ENCODE peak calls at places on chromosomes 5 and 9, in ten cellular contexts. One of them, this sample, is unnamed.
A peak's percentile ranks its signal among the peaks of the same experiment; 100 is the strongest.

GRCh38 chr9:136589766-136590740 is 44.2 kb upstream of the NOTCH1 start:
- DNase-seq in fibroblast of lung: no peak
- DNase-seq in sigmoid colon: no peak
- DNase-seq in mucosa of descending colon: no peak
- DNase-seq in dorsolateral prefrontal cortex: no peak
- DNase-seq in MM.1S: no peak
- DNase-seq in HFF-Myc: no peak
- DNase-seq in PC-3: no peak
- DNase-seq in cardiac muscle cell: no peak
- DNase-seq in colonic mucosa: no peak
- DNase-seq in this sample: no peak

GRCh38 chr5:181192337-181193046 is 12.5 kb downstream of the TRIM7 start:
- DNase-seq in fibroblast of lung: no peak
- DNase-seq in sigmoid colon: no peak
- DNase-seq in mucosa of descending colon: peak; percentile 58
- DNase-seq in dorsolateral prefrontal cortex: no peak
- DNase-seq in MM.1S: no peak
- DNase-seq in HFF-Myc: no peak
- DNase-seq in PC-3: peak; percentile 62
- DNase-seq in cardiac muscle cell: no peak
- DNase-seq in colonic mucosa: no peak
- DNase-seq in this sample: peak; percentile 42

GRCh38 chr9:114472765-114473446 is 32.4 kb downstream of the WHRN start:
- DNase-seq in fibroblast of lung: peak; percentile 10
- DNase-seq in sigmoid colon: no peak
- DNase-seq in mucosa of descending colon: no peak
- DNase-seq in dorsolateral prefrontal cortex: no peak
- DNase-seq in MM.1S: no peak
- DNase-seq in HFF-Myc: peak; percentile 6
- DNase-seq in PC-3: no peak
- DNase-seq in cardiac muscle cell: no peak
- DNase-seq in colonic mucosa: no peak
- DNase-seq in this sample: no peak

GRCh38 chr9:15104826-15105420 is 194.7 kb upstream of the FREM1 start:
- DNase-seq in fibroblast of lung: peak; percentile 23
- DNase-seq in sigmoid colon: no peak
- DNase-seq in mucosa of descending colon: no peak
- DNase-seq in dorsolateral prefrontal cortex: no peak
- DNase-seq in MM.1S: no peak
- DNase-seq in HFF-Myc: no peak
- DNase-seq in PC-3: peak; percentile 56
- DNase-seq in cardiac muscle cell: peak; percentile 66
- DNase-seq in colonic mucosa: peak; percentile 33
- DNase-seq in this sample: peak; percentile 29

GRCh38 chr5:98713027-98713426 is 60.4 kb upstream of the RGMB start:
- DNase-seq in fibroblast of lung: peak; percentile 73
- DNase-seq in sigmoid colon: no peak
- DNase-seq in mucosa of descending colon: no peak
- DNase-seq in dorsolateral prefrontal cortex: no peak
- DNase-seq in MM.1S: no peak
- DNase-seq in HFF-Myc: no peak
- DNase-seq in PC-3: no peak
- DNase-seq in cardiac muscle cell: no peak
- DNase-seq in colonic mucosa: no peak
- DNase-seq in this sample: peak; percentile 69

GRCh38 chr5:139063664-139064054 is 134.5 kb downstream of the SIL1 start:
- DNase-seq in fibroblast of lung: no peak
- DNase-seq in sigmoid colon: no peak
- DNase-seq in mucosa of descending colon: no peak
- DNase-seq in dorsolateral prefrontal cortex: no peak
- DNase-seq in MM.1S: no peak
- DNase-seq in HFF-Myc: no peak
- DNase-seq in PC-3: no peak
- DNase-seq in cardiac muscle cell: no peak
- DNase-seq in colonic mucosa: no peak
- DNase-seq in this sample: no peak

GRCh38 chr9:133514475-133515239 is 10.1 kb downstream of the MYMK start:
- DNase-seq in fibroblast of lung: no peak
- DNase-seq in sigmoid colon: no peak
- DNase-seq in mucosa of descending colon: no peak
- DNase-seq in dorsolateral prefrontal cortex: peak; percentile 62
- DNase-seq in MM.1S: no peak
- DNase-seq in HFF-Myc: no peak
- DNase-seq in PC-3: no peak
- DNase-seq in cardiac muscle cell: no peak
- DNase-seq in colonic mucosa: no peak
- DNase-seq in this sample: no peak

GRCh38 chr5:60519372-60519771 is 180.6 kb downstream of the DEPDC1B start:
- DNase-seq in fibroblast of lung: no peak
- DNase-seq in sigmoid colon: no peak
- DNase-seq in mucosa of descending colon: no peak
- DNase-seq in dorsolateral prefrontal cortex: no peak
- DNase-seq in MM.1S: no peak
- DNase-seq in HFF-Myc: no peak
- DNase-seq in PC-3: no peak
- DNase-seq in cardiac muscle cell: no peak
- DNase-seq in colonic mucosa: no peak
- DNase-seq in this sample: no peak

GRCh38 chr5:53090229-53090628 is 19.3 kb downstream of the MOCS2 start:
- DNase-seq in fibroblast of lung: no peak
- DNase-seq in sigmoid colon: no peak
- DNase-seq in mucosa of descending colon: no peak
- DNase-seq in dorsolateral prefrontal cortex: no peak
- DNase-seq in MM.1S: no peak
- DNase-seq in HFF-Myc: no peak
- DNase-seq in PC-3: no peak
- DNase-seq in cardiac muscle cell: no peak
- DNase-seq in colonic mucosa: no peak
- DNase-seq in this sample: no peak

GRCh38 chr5:125058185-125058826 is 311.9 kb upstream of the ZNF608 start:
- DNase-seq in fibroblast of lung: no peak
- DNase-seq in sigmoid colon: no peak
- DNase-seq in mucosa of descending colon: no peak
- DNase-seq in dorsolateral prefrontal cortex: no peak
- DNase-seq in MM.1S: no peak
- DNase-seq in HFF-Myc: no peak
- DNase-seq in PC-3: no peak
- DNase-seq in cardiac muscle cell: no peak
- DNase-seq in colonic mucosa: no peak
- DNase-seq in this sample: peak; percentile 22

GRCh38 chr9:109986423-109987055 is 206.5 kb downstream of the PALM2AKAP2 start:
- DNase-seq in fibroblast of lung: peak; percentile 99
- DNase-seq in sigmoid colon: no peak
- DNase-seq in mucosa of descending colon: no peak
- DNase-seq in dorsolateral prefrontal cortex: no peak
- DNase-seq in MM.1S: no peak
- DNase-seq in HFF-Myc: peak; percentile 35
- DNase-seq in PC-3: peak; percentile 69
- DNase-seq in cardiac muscle cell: no peak
- DNase-seq in colonic mucosa: no peak
- DNase-seq in this sample: peak; percentile 98

GRCh38 chr9:15244001-15244441 is 63.0 kb downstream of the TTC39B start:
- DNase-seq in fibroblast of lung: peak; percentile 63
- DNase-seq in sigmoid colon: no peak
- DNase-seq in mucosa of descending colon: no peak
- DNase-seq in dorsolateral prefrontal cortex: no peak
- DNase-seq in MM.1S: no peak
- DNase-seq in HFF-Myc: no peak
- DNase-seq in PC-3: no peak
- DNase-seq in cardiac muscle cell: no peak
- DNase-seq in colonic mucosa: no peak
- DNase-seq in this sample: peak; percentile 60

GRCh38 chr5:147780924-147781530 is 1.5 kb downstream of the JAKMIP2 start:
- DNase-seq in fibroblast of lung: no peak
- DNase-seq in sigmoid colon: no peak
- DNase-seq in mucosa of descending colon: no peak
- DNase-seq in dorsolateral prefrontal cortex: no peak
- DNase-seq in MM.1S: no peak
- DNase-seq in HFF-Myc: no peak
- DNase-seq in PC-3: no peak
- DNase-seq in cardiac muscle cell: no peak
- DNase-seq in colonic mucosa: no peak
- DNase-seq in this sample: no peak

GRCh38 chr9:34665381-34666250 is 3.2 kb upstream of the CCL27 start:
- DNase-seq in fibroblast of lung: peak; percentile 91
- DNase-seq in sigmoid colon: peak; percentile 99
- DNase-seq in mucosa of descending colon: peak; percentile 95
- DNase-seq in dorsolateral prefrontal cortex: peak; percentile 95
- DNase-seq in MM.1S: peak; percentile 93
- DNase-seq in HFF-Myc: peak; percentile 73
- DNase-seq in PC-3: peak; percentile 81
- DNase-seq in cardiac muscle cell: peak; percentile 97
- DNase-seq in colonic mucosa: peak; percentile 98
- DNase-seq in this sample: peak; percentile 93

DNA sequence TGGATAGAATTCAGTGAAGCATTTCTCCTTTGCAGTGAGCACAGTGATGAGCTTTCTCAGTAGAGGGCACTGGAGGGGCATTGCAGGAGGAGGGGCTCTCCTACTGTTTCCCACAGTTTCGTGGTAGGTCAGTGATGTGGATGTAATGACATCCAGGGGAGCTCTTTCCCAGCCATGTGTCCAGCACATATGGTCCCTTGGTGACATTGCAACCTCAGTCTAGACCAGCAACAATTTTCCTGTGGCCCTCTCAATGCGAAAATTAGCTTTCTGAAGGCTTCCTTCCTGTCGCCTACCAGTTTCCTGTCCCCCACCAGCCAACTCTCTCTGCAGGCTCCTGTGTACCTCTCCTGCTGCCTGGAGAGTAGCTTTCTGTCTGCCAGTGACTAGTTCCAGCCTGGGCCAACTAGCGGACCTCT is 6.9 kb upstream of the PDCL start:
- DNase-seq in fibroblast of lung: no peak
- DNase-seq in sigmoid colon: no peak
- DNase-seq in mucosa of descending colon: no peak
- DNase-seq in dorsolateral prefrontal cortex: no peak
- DNase-seq in MM.1S: no peak
- DNase-seq in HFF-Myc: no peak
- DNase-seq in PC-3: no peak
- DNase-seq in cardiac muscle cell: peak; percentile 22
- DNase-seq in colonic mucosa: no peak
- DNase-seq in this sample: no peak
- TF ChIP-seq CTCF in fibroblast of lung: no peak
- TF ChIP-seq CTCF in sigmoid colon: no peak
- TF ChIP-seq CTCF in mucosa of descending colon: no peak
- TF ChIP-seq CTCF in dorsolateral prefrontal cortex: no peak
- TF ChIP-seq CTCF in MM.1S: no peak
- TF ChIP-seq CTCF in HFF-Myc: no peak
- TF ChIP-seq CTCF in PC-3: no peak
- TF ChIP-seq CTCF in cardiac muscle cell: peak; percentile 3
- TF ChIP-seq CTCF in colonic mucosa: no peak
- TF ChIP-seq CTCF in this sample: no peak

GRCh38 chr5:56827923-56828322 is 12.6 kb downstream of the MAP3K1 start:
- DNase-seq in fibroblast of lung: no peak
- DNase-seq in sigmoid colon: no peak
- DNase-seq in mucosa of descending colon: no peak
- DNase-seq in dorsolateral prefrontal cortex: no peak
- DNase-seq in MM.1S: no peak
- DNase-seq in HFF-Myc: no peak
- DNase-seq in PC-3: no peak
- DNase-seq in cardiac muscle cell: no peak
- DNase-seq in colonic mucosa: no peak
- DNase-seq in this sample: no peak

GRCh38 chr5:56827043-56827442 is 11.7 kb downstream of the MAP3K1 start:
- DNase-seq in fibroblast of lung: no peak
- DNase-seq in sigmoid colon: no peak
- DNase-seq in mucosa of descending colon: no peak
- DNase-seq in dorsolateral prefrontal cortex: no peak
- DNase-seq in MM.1S: peak; percentile 15
- DNase-seq in HFF-Myc: no peak
- DNase-seq in PC-3: no peak
- DNase-seq in cardiac muscle cell: no peak
- DNase-seq in colonic mucosa: no peak
- DNase-seq in this sample: no peak

GRCh38 chr5:56833325-56833724 is 18.0 kb downstream of the MAP3K1 start:
- DNase-seq in fibroblast of lung: no peak
- DNase-seq in sigmoid colon: no peak
- DNase-seq in mucosa of descending colon: no peak
- DNase-seq in dorsolateral prefrontal cortex: no peak
- DNase-seq in MM.1S: no peak
- DNase-seq in HFF-Myc: no peak
- DNase-seq in PC-3: no peak
- DNase-seq in cardiac muscle cell: peak; percentile 34
- DNase-seq in colonic mucosa: no peak
- DNase-seq in this sample: no peak

GRCh38 chr5:56825222-56825824 is 10.0 kb downstream of the MAP3K1 start:
- DNase-seq in fibroblast of lung: no peak
- DNase-seq in sigmoid colon: no peak
- DNase-seq in mucosa of descending colon: no peak
- DNase-seq in dorsolateral prefrontal cortex: no peak
- DNase-seq in MM.1S: no peak
- DNase-seq in HFF-Myc: no peak
- DNase-seq in PC-3: no peak
- DNase-seq in cardiac muscle cell: peak; percentile 34
- DNase-seq in colonic mucosa: no peak
- DNase-seq in this sample: no peak

DNA sequence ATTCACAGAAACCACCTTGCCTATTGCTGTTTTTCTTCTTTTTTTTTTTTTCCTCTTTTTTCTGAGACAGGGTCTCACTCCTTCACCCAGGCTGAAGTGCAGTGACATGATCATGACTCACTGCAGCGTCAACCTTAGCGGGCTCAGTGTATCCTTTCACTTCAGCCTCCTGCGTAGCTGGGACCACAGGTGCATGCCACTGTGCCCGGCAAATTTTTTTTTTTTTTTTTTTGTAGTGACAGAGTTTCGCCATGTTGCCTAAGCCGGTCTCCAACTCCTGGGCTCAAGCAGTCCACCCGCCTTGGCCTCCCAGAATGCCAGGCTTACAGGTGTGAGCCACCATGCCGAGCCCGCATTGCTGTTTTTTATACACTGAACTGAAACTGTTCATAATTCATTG is 13.8 kb downstream of the MAP3K1 start:
- DNase-seq in fibroblast of lung: peak; percentile 46
- DNase-seq in sigmoid colon: no peak
- DNase-seq in mucosa of descending colon: no peak
- DNase-seq in dorsolateral prefrontal cortex: no peak
- DNase-seq in MM.1S: peak; percentile 85
- DNase-seq in HFF-Myc: no peak
- DNase-seq in PC-3: peak; percentile 79
- DNase-seq in cardiac muscle cell: no peak
- DNase-seq in colonic mucosa: no peak
- DNase-seq in this sample: no peak
- H3K4me3 ChIP-seq in fibroblast of lung: no peak overlapping the region
- H3K4me3 ChIP-seq in sigmoid colon: no peak overlapping the region
- H3K4me3 ChIP-seq in mucosa of descending colon: no peak overlapping the region
- H3K4me3 ChIP-seq in dorsolateral prefrontal cortex: no peak overlapping the region
- H3K4me3 ChIP-seq in MM.1S: peak overlapping the region; percentile 20
- H3K4me3 ChIP-seq in HFF-Myc: no peak overlapping the region
- H3K4me3 ChIP-seq in PC-3: peak overlapping the region; percentile 6
- H3K4me3 ChIP-seq in cardiac muscle cell: no peak overlapping the region
- H3K4me3 ChIP-seq in colonic mucosa: no peak overlapping the region
- H3K4me3 ChIP-seq in this sample: no peak overlapping the region

GRCh38 chr5:174571662-174572397 is 152.6 kb upstream of the MSX2 start:
- DNase-seq in fibroblast of lung: peak; percentile 96
- DNase-seq in sigmoid colon: peak; percentile 81
- DNase-seq in mucosa of descending colon: peak; percentile 23
- DNase-seq in dorsolateral prefrontal cortex: peak; percentile 62
- DNase-seq in MM.1S: no peak
- DNase-seq in HFF-Myc: peak; percentile 97
- DNase-seq in PC-3: peak; percentile 91
- DNase-seq in cardiac muscle cell: peak; percentile 37
- DNase-seq in colonic mucosa: peak; percentile 50
- DNase-seq in this sample: peak; percentile 76
- TF ChIP-seq CTCF in fibroblast of lung: peak; percentile 68
- TF ChIP-seq CTCF in sigmoid colon: no peak
- TF ChIP-seq CTCF in mucosa of descending colon: no peak
- TF ChIP-seq CTCF in dorsolateral prefrontal cortex: no peak
- TF ChIP-seq CTCF in MM.1S: no peak
- TF ChIP-seq CTCF in HFF-Myc: peak; percentile 62
- TF ChIP-seq CTCF in PC-3: peak; percentile 53
- TF ChIP-seq CTCF in cardiac muscle cell: peak; percentile 66
- TF ChIP-seq CTCF in colonic mucosa: no peak
- TF ChIP-seq CTCF in this sample: peak; percentile 30

GRCh38 chr5:9543266-9543925 is 2.5 kb downstream of the SEMA5A start:
- DNase-seq in fibroblast of lung: no peak
- DNase-seq in sigmoid colon: no peak
- DNase-seq in mucosa of descending colon: no peak
- DNase-seq in dorsolateral prefrontal cortex: no peak
- DNase-seq in MM.1S: no peak
- DNase-seq in HFF-Myc: no peak
- DNase-seq in PC-3: no peak
- DNase-seq in cardiac muscle cell: no peak
- DNase-seq in colonic mucosa: no peak
- DNase-seq in this sample: peak; percentile 21
- H3K4me3 ChIP-seq in fibroblast of lung: peak overlapping the region; percentile 78
- H3K4me3 ChIP-seq in sigmoid colon: no peak overlapping the region
- H3K4me3 ChIP-seq in mucosa of descending colon: no peak overlapping the region
- H3K4me3 ChIP-seq in dorsolateral prefrontal cortex: peak overlapping the region; percentile 26
- H3K4me3 ChIP-seq in MM.1S: peak overlapping the region; percentile 78
- H3K4me3 ChIP-seq in HFF-Myc: peak overlapping the region; percentile 70
- H3K4me3 ChIP-seq in PC-3: peak overlapping the region; percentile 76
- H3K4me3 ChIP-seq in cardiac muscle cell: peak overlapping the region; percentile 96
- H3K4me3 ChIP-seq in colonic mucosa: no peak overlapping the region
- H3K4me3 ChIP-seq in this sample: peak overlapping the region; percentile 95